ENCODE peak calls at places on chromosomes 5 and 9, in ten cellular contexts. A is lung, H is neural progenitor cell, R is AG09309, Y is foreskin fibroblast, I is A673, S is brain microvascular endothelial cell, T is Panc1, L is lower leg skin, J is GM13976. Z is an unnamed sample.

GRCh38 chr5:65790371-65791163 is 68.6 kb downstream of the NLN start:
- DNase-seq in H (no peak), L (no peak), R (no peak), S (no peak), J (no peak), A (no peak), T (no peak), Y (no peak), I (peak; percentile 31), Z (no peak)

GRCh38 chr9:134811079-134811672 is 69.4 kb upstream of the FCN2 start:
- DNase-seq in J (no peak), L (no peak), Y (no peak), T (no peak), I (no peak), S (no peak), R (no peak), A (no peak), H (no peak), Z (no peak)

GRCh38 chr5:170861855-170862766 is at the start of gene RANBP17:
- DNase-seq in S (peak; percentile 67), R (no peak), J (no peak), L (no peak), T (no peak), H (peak; percentile 91), A (peak; percentile 65), Y (peak; percentile 92), I (no peak), Z (peak; percentile 39)

GRCh38 chr9:124602204-124602603 is 95.0 kb upstream of the NR5A1 start:
- DNase-seq in L (no peak), S (no peak), T (no peak), Y (no peak), I (no peak), R (no peak), J (no peak), A (no peak), H (no peak), Z (no peak)

GRCh38 chr5:67942451-67942830 is 273.1 kb upstream of the PIK3R1 start:
- DNase-seq in S (no peak), A (no peak), H (no peak), T (no peak), Y (no peak), J (no peak), R (no peak), L (no peak), I (no peak), Z (no peak)

GRCh38 chr5:51651889-51652288 is 268.6 kb downstream of the ISL1 start:
- DNase-seq in Y (peak; percentile 53), J (no peak), R (no peak), A (no peak), T (no peak), H (no peak), L (no peak), I (peak; percentile 5), S (no peak), Z (no peak)

GRCh38 chr5:128083811-128084227 is 253 bp downstream of the SLC12A2 start:
- DNase-seq in S (no peak), H (no peak), J (peak; percentile 80), Y (peak; percentile 86), A (no peak), I (no peak), R (no peak), T (no peak), L (no peak), Z (peak; percentile 70)

GRCh38 chr5:139967353-139967752 is 75.7 kb downstream of the NRG2 start:
- DNase-seq in A (no peak), Y (no peak), L (no peak), H (no peak), I (no peak), S (no peak), J (peak; percentile 7), R (no peak), T (no peak), Z (no peak)

GRCh38 chr5:1343931-1344901 is 683 bp downstream of the CLPTM1L start:
- DNase-seq in A (no peak), S (no peak), L (no peak), T (no peak), R (no peak), J (no peak), H (peak; percentile 39), I (peak; percentile 4), Y (peak; percentile 49), Z (no peak)

GRCh38 chr5:14730881-14731280 is 66.4 kb downstream of the OTULIN start:
- DNase-seq in S (no peak), A (no peak), I (no peak), H (no peak), J (no peak), T (no peak), Y (no peak), L (no peak), R (no peak), Z (no peak)

GRCh38 chr9:95406114-95406513 is 88.6 kb upstream of the FANCC start:
- DNase-seq in I (peak; percentile 46), T (no peak), J (no peak), S (no peak), Y (peak; percentile 73), R (peak; percentile 54), A (no peak), H (no peak), L (peak; percentile 90), Z (no peak)

GRCh38 chr5:36637516-36637915 is 31.1 kb downstream of the SLC1A3 start:
- DNase-seq in S (no peak), I (no peak), A (no peak), L (no peak), Y (no peak), J (no peak), H (no peak), R (no peak), T (no peak), Z (no peak)

GRCh38 chr9:101034222-101034621 is 5.7 kb downstream of the PLPPR1 start:
- DNase-seq in A (no peak), R (no peak), S (no peak), T (no peak), L (no peak), J (no peak), I (no peak), H (no peak), Y (no peak), Z (no peak)

GRCh38 chr9:87880116-87880515 is 2.6 kb upstream of the SPATA31E1 start:
- DNase-seq in S (no peak), R (no peak), Y (peak; percentile 28), L (no peak), A (no peak), J (no peak), H (no peak), T (no peak), I (no peak), Z (no peak)

GRCh38 chr5:77167695-77168111 is 42.8 kb upstream of the PDE8B start:
- DNase-seq in H (no peak), S (peak; percentile 91), Y (peak; percentile 81), R (peak; percentile 55), T (no peak), J (no peak), A (no peak), L (peak; percentile 81), I (peak; percentile 36), Z (no peak)

GRCh38 chr9:4113711-4114110 is 186.2 kb downstream of the GLIS3 start:
- DNase-seq in I (no peak), L (no peak), J (no peak), T (no peak), H (no peak), Y (no peak), S (no peak), R (no peak), A (no peak), Z (no peak)

GRCh38 chr5:139388198-139388821 is 1.4 kb downstream of the MZB1 start:
- DNase-seq in L (peak; percentile 78), I (peak; percentile 45), R (no peak), T (no peak), J (peak; percentile 64), Y (peak; percentile 60), H (no peak), S (no peak), A (no peak), Z (no peak)

GRCh38 chr9:114108016-114108833 is 9.1 kb upstream of the KIF12 start:
- DNase-seq in H (peak; percentile 94), J (peak; percentile 82), I (peak; percentile 75), R (no peak), A (peak; percentile 76), S (peak; percentile 59), T (peak; percentile 47), L (peak; percentile 90), Y (peak; percentile 90), Z (peak; percentile 73)
- TF ChIP-seq CTCF in H (peak; percentile 99), J (peak; percentile 87), I (peak; percentile 93), R (peak; percentile 100), A (peak; percentile 58), S (peak; percentile 100), T (peak; percentile 93), L (peak; percentile 26), Y (peak; percentile 99), Z (peak; percentile 76)

GRCh38 chr9:93984860-93985259 is 29.7 kb upstream of the BARX1 start:
- DNase-seq in J (no peak), S (no peak), T (no peak), H (no peak), R (no peak), I (no peak), L (no peak), A (no peak), Y (no peak), Z (no peak)
- TF ChIP-seq CTCF in J (no peak), S (no peak), T (no peak), H (no peak), R (no peak), I (no peak), L (no peak), A (no peak), Y (no peak), Z (no peak)

GRCh38 chr5:57173318-57174127 is at the start of gene GPBP1:
- DNase-seq in I (peak; percentile 100), A (peak; percentile 99), S (peak; percentile 99), R (peak; percentile 99), H (peak; percentile 99), T (peak; percentile 93), L (peak; percentile 100), Y (peak; percentile 99), J (peak; percentile 99), Z (peak; percentile 98)

GRCh38 chr5:57174128-57174849 is 430 bp downstream of the GPBP1 start:
- DNase-seq in R (no peak), A (no peak), H (no peak), T (no peak), J (no peak), L (peak; percentile 90), Y (peak; percentile 48), I (peak; percentile 46), S (no peak), Z (no peak)

GRCh38 chr5:57173026-57173317 is 887 bp upstream of the GPBP1 start:
- DNase-seq in S (no peak), I (no peak), T (no peak), J (no peak), R (no peak), Y (no peak), L (no peak), A (no peak), H (no peak), Z (no peak)

GRCh38 chr5:57171818-57172465 is 1.9 kb upstream of the GPBP1 start:
- DNase-seq in A (peak; percentile 49), S (no peak), T (no peak), R (no peak), H (no peak), Y (no peak), L (peak; percentile 49), J (no peak), I (no peak), Z (no peak)

GRCh38 chr5:57172466-57172961 is 1.3 kb upstream of the GPBP1 start:
- DNase-seq in Y (peak; percentile 45), A (no peak), R (no peak), T (no peak), L (peak; percentile 76), H (peak; percentile 36), S (no peak), I (peak; percentile 34), J (no peak), Z (no peak)
- TF ChIP-seq CTCF in Y (no peak), A (no peak), R (no peak), T (no peak), L (no peak), H (no peak), S (no peak), I (no peak), J (no peak), Z (no peak)

GRCh38 chr5:127029513-127030258 is 672 bp downstream of the MARCHF3 start:
- DNase-seq in I (peak; percentile 39), L (peak; percentile 88), J (peak; percentile 40), R (no peak), T (no peak), H (peak; percentile 74), A (peak; percentile 68), S (peak; percentile 59), Y (peak; percentile 84), Z (peak; percentile 32)
- TF ChIP-seq CTCF in I (peak; percentile 30), L (no peak), J (no peak), R (peak; percentile 51), T (peak; percentile 68), H (peak; percentile 53), A (no peak), S (peak; percentile 63), Y (peak; percentile 33), Z (no peak)

Z was measured in GM10248.